ENCODE peak calls at places on chromosomes 5 and 9, in five cellular contexts. One of them, this sample, is unnamed.

GRCh38 chr9:16501098-16501663 is 369.3 kb downstream of the BNC2 start:
- DNase-seq in trophoblast cell: peak; percentile 85
- DNase-seq in neuronal stem cell: no peak
- DNase-seq in H1: no peak
- DNase-seq in H9: no peak
- DNase-seq in this sample: no peak

GRCh38 chr5:94347130-94347529 is 271.3 kb downstream of the KIAA0825 start:
- DNase-seq in H9: no peak
- DNase-seq in trophoblast cell: no peak
- DNase-seq in neuronal stem cell: no peak
- DNase-seq in H1: no peak
- DNase-seq in this sample: no peak

GRCh38 chr9:95626885-95627558 is 110.3 kb upstream of the PTCH1 start:
- DNase-seq in trophoblast cell: no peak
- DNase-seq in H9: no peak
- DNase-seq in neuronal stem cell: no peak
- DNase-seq in H1: no peak
- DNase-seq in this sample: peak; percentile 21

GRCh38 chr9:93830606-93831005 is 124.5 kb downstream of the BARX1 start:
- DNase-seq in H9: no peak
- DNase-seq in trophoblast cell: no peak
- DNase-seq in neuronal stem cell: no peak
- DNase-seq in H1: no peak
- DNase-seq in this sample: no peak

GRCh38 chr5:137651022-137651421 is 84.9 kb downstream of the KLHL3 start:
- DNase-seq in trophoblast cell: no peak
- DNase-seq in H9: no peak
- DNase-seq in H1: no peak
- DNase-seq in neuronal stem cell: no peak
- DNase-seq in this sample: no peak

GRCh38 chr5:54844905-54845566 is 140.4 kb downstream of the ESM1 start:
- DNase-seq in H9: no peak
- DNase-seq in neuronal stem cell: peak; percentile 23
- DNase-seq in H1: no peak
- DNase-seq in trophoblast cell: peak; percentile 80
- DNase-seq in this sample: peak; percentile 64

GRCh38 chr5:177132504-177133118 is 962 bp upstream of the NSD1 start:
- DNase-seq in neuronal stem cell: peak; percentile 66
- DNase-seq in H9: peak; percentile 79
- DNase-seq in H1: no peak
- DNase-seq in trophoblast cell: peak; percentile 46
- DNase-seq in this sample: peak; percentile 48

GRCh38 chr5:17216176-17216973 is 1.1 kb upstream of the BASP1 start:
- DNase-seq in trophoblast cell: peak; percentile 99
- DNase-seq in neuronal stem cell: peak; percentile 87
- DNase-seq in H1: peak; percentile 63
- DNase-seq in H9: peak; percentile 84
- DNase-seq in this sample: peak; percentile 85

GRCh38 chr9:78189461-78189860 is 46.4 kb upstream of the CEP78 start:
- DNase-seq in H1: no peak
- DNase-seq in neuronal stem cell: no peak
- DNase-seq in trophoblast cell: peak; percentile 12
- DNase-seq in H9: no peak
- DNase-seq in this sample: no peak

GRCh38 chr5:5158472-5158895 is 18.4 kb downstream of the ADAMTS16 start:
- DNase-seq in neuronal stem cell: no peak
- DNase-seq in H9: no peak
- DNase-seq in trophoblast cell: no peak
- DNase-seq in H1: no peak
- DNase-seq in this sample: no peak

GRCh38 chr9:22147818-22148573 is 138.9 kb upstream of the CDKN2B start:
- DNase-seq in neuronal stem cell: no peak
- DNase-seq in H1: no peak
- DNase-seq in H9: no peak
- DNase-seq in trophoblast cell: no peak
- DNase-seq in this sample: peak; percentile 96

GRCh38 chr9:78011037-78011436 is 20.6 kb downstream of the GNAQ start:
- DNase-seq in neuronal stem cell: no peak
- DNase-seq in trophoblast cell: no peak
- DNase-seq in H1: no peak
- DNase-seq in H9: no peak
- DNase-seq in this sample: peak; percentile 57

GRCh38 chr5:16582081-16582480 is 34.7 kb downstream of the RETREG1 start:
- DNase-seq in neuronal stem cell: no peak
- DNase-seq in trophoblast cell: no peak
- DNase-seq in H1: no peak
- DNase-seq in H9: no peak
- DNase-seq in this sample: no peak

GRCh38 chr5:75690669-75691068 is 26.6 kb downstream of the POC5 start:
- DNase-seq in neuronal stem cell: no peak
- DNase-seq in trophoblast cell: no peak
- DNase-seq in H1: no peak
- DNase-seq in H9: no peak
- DNase-seq in this sample: no peak

GRCh38 chr5:43121565-43122484 is 1.1 kb downstream of the ZNF131 start:
- DNase-seq in neuronal stem cell: peak; percentile 3
- DNase-seq in trophoblast cell: peak; percentile 48
- DNase-seq in H1: no peak
- DNase-seq in H9: no peak
- DNase-seq in this sample: peak; percentile 81

GRCh38 chr9:73143606-73144328 is 7.9 kb upstream of the ANXA1 start:
- DNase-seq in H1: no peak
- DNase-seq in H9: no peak
- DNase-seq in neuronal stem cell: no peak
- DNase-seq in trophoblast cell: peak; percentile 98
- DNase-seq in this sample: peak; percentile 88

GRCh38 chr9:81969971-81970370 is 18.6 kb upstream of the SPATA31D1 start:
- DNase-seq in H1: no peak
- DNase-seq in neuronal stem cell: no peak
- DNase-seq in H9: no peak
- DNase-seq in trophoblast cell: no peak
- DNase-seq in this sample: no peak

GRCh38 chr5:13378073-13378472 is 566.4 kb downstream of the DNAH5 start:
- DNase-seq in trophoblast cell: no peak
- DNase-seq in H1: no peak
- DNase-seq in H9: no peak
- DNase-seq in neuronal stem cell: no peak
- DNase-seq in this sample: no peak

GRCh38 chr9:34701769-34702736 is 7.9 kb downstream of the CCL21 start:
- DNase-seq in trophoblast cell: peak; percentile 87
- DNase-seq in H9: peak; percentile 81
- DNase-seq in neuronal stem cell: peak; percentile 57
- DNase-seq in H1: peak; percentile 21
- DNase-seq in this sample: peak; percentile 81

GRCh38 chr5:168162464-168162863 is 129.0 kb upstream of the WWC1 start:
- DNase-seq in H9: no peak
- DNase-seq in H1: no peak
- DNase-seq in neuronal stem cell: no peak
- DNase-seq in trophoblast cell: peak; percentile 77
- DNase-seq in this sample: no peak

GRCh38 chr9:99350461-99350860 is 128.4 kb downstream of the SEC61B start:
- DNase-seq in H1: no peak
- DNase-seq in trophoblast cell: no peak
- DNase-seq in H9: no peak
- DNase-seq in neuronal stem cell: no peak
- DNase-seq in this sample: no peak

GRCh38 chr9:21114311-21114710 is 27.3 kb downstream of the IFNW1 start:
- DNase-seq in H9: no peak
- DNase-seq in H1: no peak
- DNase-seq in neuronal stem cell: no peak
- DNase-seq in trophoblast cell: no peak
- DNase-seq in this sample: no peak

GRCh38 chr9:124770359-124771020 is 621 bp downstream of the NR6A1 start:
- DNase-seq in H9: no peak
- DNase-seq in H1: no peak
- DNase-seq in neuronal stem cell: no peak
- DNase-seq in trophoblast cell: no peak
- DNase-seq in this sample: no peak

GRCh38 chr5:138753794-138754698 is 821 bp downstream of the CTNNA1 start:
- DNase-seq in H9: peak; percentile 43
- DNase-seq in trophoblast cell: peak; percentile 93
- DNase-seq in neuronal stem cell: peak; percentile 42
- DNase-seq in H1: no peak
- DNase-seq in this sample: peak; percentile 95

GRCh38 chr9:88437210-88438146 is 49.2 kb downstream of the SPIN1 start:
- DNase-seq in H9: no peak
- DNase-seq in trophoblast cell: no peak
- DNase-seq in H1: no peak
- DNase-seq in neuronal stem cell: no peak
- DNase-seq in this sample: no peak

GRCh38 chr9:87271696-87272477 is 225.8 kb upstream of the DAPK1 start:
- DNase-seq in neuronal stem cell: no peak
- DNase-seq in H1: no peak
- DNase-seq in trophoblast cell: no peak
- DNase-seq in H9: no peak
- DNase-seq in this sample: peak; percentile 30

DNA sequence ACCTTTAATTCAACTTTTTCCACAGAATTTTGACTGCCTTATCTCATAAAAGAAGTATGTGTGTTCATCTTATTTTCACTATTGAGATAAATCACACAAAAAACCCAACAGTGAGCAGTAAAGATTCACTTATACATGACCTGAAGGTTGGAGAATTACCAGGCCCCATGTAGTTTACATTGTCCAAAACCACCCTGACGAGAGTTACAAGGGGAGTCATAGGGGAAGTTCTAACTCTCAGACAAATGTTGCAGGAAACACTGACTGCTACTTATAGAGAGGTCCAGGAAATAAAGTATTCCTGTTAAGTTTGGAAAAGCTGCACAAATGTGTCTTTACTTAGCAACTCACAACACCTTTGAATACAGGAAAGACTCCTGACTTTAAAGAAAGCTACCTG is 14.1 kb downstream of the SPATA9 start:
- DNase-seq in neuronal stem cell: no peak
- DNase-seq in trophoblast cell: no peak
- DNase-seq in H1: no peak
- DNase-seq in H9: no peak
- DNase-seq in this sample: peak; percentile 87
- H2BK12ac ChIP-seq in neuronal stem cell: no peak overlapping the region
- H2BK12ac ChIP-seq in trophoblast cell: no peak overlapping the region
- H2BK12ac ChIP-seq in H1: no peak overlapping the region
- H2BK12ac ChIP-seq in H9: no peak overlapping the region
- H2BK12ac ChIP-seq in this sample: no peak overlapping the region

GRCh38 chr9:33633621-33634020 is 109.6 kb downstream of the ANKRD18B start:
- DNase-seq in H9: no peak
- DNase-seq in neuronal stem cell: no peak
- DNase-seq in H1: no peak
- DNase-seq in trophoblast cell: no peak
- DNase-seq in this sample: no peak

GRCh38 chr9:33637881-33638280 is 113.8 kb downstream of the ANKRD18B start:
- DNase-seq in H9: no peak
- DNase-seq in neuronal stem cell: no peak
- DNase-seq in trophoblast cell: no peak
- DNase-seq in H1: no peak
- DNase-seq in this sample: no peak

GRCh38 chr9:33638516-33638915 is 114.5 kb downstream of the ANKRD18B start:
- DNase-seq in trophoblast cell: no peak
- DNase-seq in H9: no peak
- DNase-seq in H1: no peak
- DNase-seq in neuronal stem cell: no peak
- DNase-seq in this sample: no peak
- H3K4me2 ChIP-seq in trophoblast cell: no peak overlapping the region
- H3K4me2 ChIP-seq in H9: no peak overlapping the region
- H3K4me2 ChIP-seq in H1: no peak overlapping the region
- H3K4me2 ChIP-seq in neuronal stem cell: no peak overlapping the region
- H3K4me2 ChIP-seq in this sample: no peak overlapping the region

DNA sequence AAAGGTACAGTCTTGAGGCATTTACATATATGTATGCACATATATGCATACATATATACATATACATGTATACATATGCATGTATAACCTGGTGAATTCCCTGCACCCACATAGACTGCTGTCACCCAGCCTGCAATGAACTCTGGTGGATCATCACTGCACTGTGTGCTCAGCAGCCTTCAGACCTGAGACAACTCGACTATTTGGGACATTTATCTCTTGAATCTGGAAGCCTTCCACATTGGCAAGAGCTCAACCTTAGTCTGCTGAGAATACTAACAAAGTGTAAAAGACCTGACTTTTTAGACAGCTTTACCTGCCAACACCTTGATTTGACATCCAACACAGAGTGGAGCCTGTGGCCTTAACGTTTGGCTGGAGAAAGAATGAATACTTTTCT is 205.7 kb downstream of the LURAP1L start:
- DNase-seq in H1: no peak
- DNase-seq in neuronal stem cell: no peak
- DNase-seq in H9: no peak
- DNase-seq in trophoblast cell: no peak
- DNase-seq in this sample: no peak
- H2BK12ac ChIP-seq in H1: no peak overlapping the region
- H2BK12ac ChIP-seq in neuronal stem cell: no peak overlapping the region
- H2BK12ac ChIP-seq in H9: no peak overlapping the region
- H2BK12ac ChIP-seq in trophoblast cell: no peak overlapping the region
- H2BK12ac ChIP-seq in this sample: no peak overlapping the region

GRCh38 chr5:156918311-156918845 is 44.6 kb downstream of the TIMD4 start:
- DNase-seq in trophoblast cell: no peak
- DNase-seq in neuronal stem cell: no peak
- DNase-seq in H1: no peak
- DNase-seq in H9: no peak
- DNase-seq in this sample: no peak
- H3K4me2 ChIP-seq in trophoblast cell: no peak overlapping the region
- H3K4me2 ChIP-seq in neuronal stem cell: no peak overlapping the region
- H3K4me2 ChIP-seq in H1: no peak overlapping the region
- H3K4me2 ChIP-seq in H9: no peak overlapping the region
- H3K4me2 ChIP-seq in this sample: no peak overlapping the region

GRCh38 chr5:20145240-20145639 is 157.2 kb upstream of the CDH18 start:
- DNase-seq in H9: no peak
- DNase-seq in trophoblast cell: peak; percentile 10
- DNase-seq in H1: no peak
- DNase-seq in neuronal stem cell: no peak
- DNase-seq in this sample: no peak
- H2BK12ac ChIP-seq in H9: no peak overlapping the region
- H2BK12ac ChIP-seq in trophoblast cell: no peak overlapping the region
- H2BK12ac ChIP-seq in H1: no peak overlapping the region
- H2BK12ac ChIP-seq in neuronal stem cell: no peak overlapping the region
- H2BK12ac ChIP-seq in this sample: no peak overlapping the region

DNA sequence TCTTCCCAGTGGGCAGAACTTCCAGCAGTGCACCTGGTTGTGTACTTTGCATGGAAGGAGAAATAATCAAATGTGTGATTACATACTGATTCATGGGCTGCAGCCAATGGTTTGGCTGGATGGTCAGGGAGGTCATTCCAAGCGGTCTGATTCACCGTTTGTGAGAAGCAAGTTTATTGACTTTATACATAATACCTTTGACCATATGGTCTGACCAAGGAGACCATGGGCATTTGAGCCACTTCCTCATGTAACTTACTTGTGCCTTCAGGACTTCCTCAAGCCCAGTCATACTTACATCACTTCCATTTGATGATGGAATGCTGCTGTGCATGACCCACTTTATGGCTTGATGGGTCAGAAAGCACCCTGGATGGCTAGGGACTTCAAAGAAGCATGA is 41.1 kb downstream of the DAP start:
- DNase-seq in H1: no peak
- DNase-seq in neuronal stem cell: no peak
- DNase-seq in trophoblast cell: no peak
- DNase-seq in H9: no peak
- DNase-seq in this sample: peak; percentile 86
- H3K4me2 ChIP-seq in H1: no peak overlapping the region
- H3K4me2 ChIP-seq in neuronal stem cell: no peak overlapping the region
- H3K4me2 ChIP-seq in trophoblast cell: no peak overlapping the region
- H3K4me2 ChIP-seq in H9: no peak overlapping the region
- H3K4me2 ChIP-seq in this sample: no peak overlapping the region